ENCODE peak calls at places on chromosomes 7 and 10, in five cellular contexts. C is cardiac muscle cell, W is tibial artery, M is hepatocyte, N is A549. A is an unnamed sample. For H3K4me1 and H3K9me3, the result is how much of the 10 kb centered on the place peaks cover.

GRCh38 chr7:48097511-48098231 is 8.6 kb downstream of the UPP1 start:
- DNase-seq in N (no peak), C (no peak), M (no peak), W (no peak), A (no peak)

GRCh38 chr7:33591481-33591880 is 313.9 kb upstream of the BMPER start:
- DNase-seq in M (no peak), C (peak), N (no peak), W (no peak), A (no peak)

GRCh38 chr10:77844713-77845454 is 81.7 kb downstream of the DLG5 start:
- DNase-seq in M (peak), N (peak), W (no peak), C (peak), A (peak)

GRCh38 chr10:116099031-116099430 is 174.0 kb downstream of the GFRA1 start:
- DNase-seq in W (no peak), M (no peak), N (no peak), C (no peak), A (no peak)

GRCh38 chr7:99139031-99139430 is 4.9 kb downstream of the SMURF1 start:
- DNase-seq in C (peak), N (no peak), M (no peak), W (no peak), A (no peak)

GRCh38 chr10:77763453-77764430 is 126.1 kb upstream of the KCNMA1 start:
- DNase-seq in M (no peak), N (no peak), W (no peak), C (no peak), A (no peak)

GRCh38 chr10:110822708-110823291 is 48.9 kb upstream of the PDCD4 start:
- DNase-seq in C (no peak), N (no peak), W (no peak), M (peak), A (no peak)

GRCh38 chr7:35700327-35700726 is 5.4 kb upstream of the HERPUD2 start:
- DNase-seq in M (no peak), C (no peak), N (no peak), W (no peak), A (no peak)

GRCh38 chr7:4959881-4960280 is 894 bp upstream of the MMD2 start:
- DNase-seq in N (no peak), M (no peak), W (no peak), C (no peak), A (no peak)

GRCh38 chr7:37590824-37591223 is 92.7 kb upstream of the GPR141 start:
- DNase-seq in C (no peak), M (no peak), N (no peak), W (no peak), A (no peak)

GRCh38 chr10:94111367-94111766 is 117.6 kb downstream of the PLCE1 start:
- DNase-seq in C (no peak), W (no peak), N (no peak), M (no peak), A (no peak)

GRCh38 chr10:122263971-122264370 is 7.1 kb upstream of the BTBD16 start:
- DNase-seq in C (peak), M (peak), N (peak), W (no peak), A (no peak)

GRCh38 chr7:133235212-133235883 is 17.5 kb upstream of the EXOC4 start:
- DNase-seq in N (no peak), W (no peak), M (no peak), C (peak), A (no peak)

GRCh38 chr10:103238506-103239252 is 7.0 kb upstream of the RPEL1 start:
- DNase-seq in C (peak), N (peak), W (peak), M (peak), A (peak)

GRCh38 chr10:101485681-101486554 is 102.1 kb downstream of the POLL start:
- DNase-seq in N (no peak), M (peak), C (peak), W (peak), A (no peak)

GRCh38 chr10:74542077-74542476 is 284.3 kb upstream of the KAT6B start:
- DNase-seq in N (peak), C (peak), W (peak), M (peak), A (no peak)

GRCh38 chr10:67602268-67602950 is 93.6 kb downstream of the CTNNA3 start:
- DNase-seq in C (peak), W (no peak), M (no peak), N (peak), A (no peak)

GRCh38 chr10:14478639-14479038 is 147.9 kb upstream of the FRMD4A start:
- DNase-seq in M (peak), W (peak), C (peak), N (peak), A (peak)

GRCh38 chr7:5635461-5636445 is 145.7 kb downstream of the RNF216 start:
- DNase-seq in N (no peak), M (no peak), C (peak), W (no peak), A (no peak)

GRCh38 chr10:70903262-70903921 is 15.0 kb upstream of the PCBD1 start:
- DNase-seq in C (peak), W (peak), M (peak), N (peak), A (peak)

GRCh38 chr7:27146491-27147210 is 923 bp downstream of the HOXA6 start:
- DNase-seq in C (no peak), M (no peak), W (no peak), N (no peak), A (no peak)

GRCh38 chr10:73251683-73252444 is 580 bp downstream of the MRPS16 start:
- DNase-seq in C (peak), N (peak), M (peak), W (no peak), A (peak)

GRCh38 chr7:117212969-117213877 is 109.6 kb downstream of the WNT2 start:
- DNase-seq in W (peak), N (peak), M (peak), C (peak), A (peak)

GRCh38 chr10:12400266-12400931 is 51.1 kb downstream of the CAMK1D start:
- DNase-seq in M (no peak), C (no peak), W (no peak), N (peak), A (no peak)

GRCh38 chr10:36236931-36237330 is 594.8 kb upstream of the FZD8 start:
- DNase-seq in M (no peak), C (no peak), N (no peak), W (no peak), A (no peak)

DNA sequence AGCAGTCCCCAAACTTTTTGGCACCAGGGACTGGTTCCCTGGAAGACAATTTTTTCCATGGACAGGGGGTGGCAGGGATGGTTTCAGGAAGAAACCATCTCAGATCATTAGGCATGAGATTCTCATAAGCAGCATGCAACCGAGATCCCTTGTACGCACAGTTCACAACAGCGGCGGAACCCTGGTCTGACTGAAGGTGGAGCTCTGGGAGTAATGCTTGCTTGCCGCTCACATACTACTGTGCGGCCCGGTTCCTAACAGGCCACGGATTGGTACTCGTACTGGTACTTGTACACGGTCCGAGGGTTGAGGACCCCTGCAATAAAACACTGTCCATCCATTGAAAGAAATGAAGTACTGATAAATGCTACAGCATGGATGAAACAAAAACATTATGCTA is 32.8 kb downstream of the MKRN1 start:
- DNase-seq in M (no peak), W (no peak), C (no peak), N (no peak), A (no peak)
- H3K4me1 ChIP-seq in M (under half), W (under half), C (under half), N (under half), A (under half)

GRCh38 chr7:84058311-84059076 is 136.1 kb downstream of the SEMA3A start:
- DNase-seq in W (no peak), C (no peak), M (no peak), N (peak), A (no peak)

GRCh38 chr7:84057576-84057975 is 137.0 kb downstream of the SEMA3A start:
- DNase-seq in W (no peak), M (no peak), C (no peak), N (no peak), A (no peak)

GRCh38 chr7:84060760-84061261 is 133.8 kb downstream of the SEMA3A start:
- DNase-seq in W (no peak), N (peak), C (peak), M (no peak), A (no peak)

GRCh38 chr7:84060000-84060399 is 134.6 kb downstream of the SEMA3A start:
- DNase-seq in C (no peak), W (no peak), M (no peak), N (no peak), A (no peak)

GRCh38 chr7:84055904-84056615 is 138.5 kb downstream of the SEMA3A start:
- DNase-seq in C (no peak), W (no peak), N (no peak), M (no peak), A (no peak)
- H3K27ac ChIP-seq in C (no peak), W (no peak), N (peak), M (peak), A (no peak)

GRCh38 chr7:147639037-147639436 is 951.5 kb upstream of the C7orf33 start:
- DNase-seq in C (no peak), N (no peak), W (no peak), M (no peak), A (no peak)
- H3K9me3 ChIP-seq in C (under half), N (under half), W (under half), M (under half), A (under half)

DNA sequence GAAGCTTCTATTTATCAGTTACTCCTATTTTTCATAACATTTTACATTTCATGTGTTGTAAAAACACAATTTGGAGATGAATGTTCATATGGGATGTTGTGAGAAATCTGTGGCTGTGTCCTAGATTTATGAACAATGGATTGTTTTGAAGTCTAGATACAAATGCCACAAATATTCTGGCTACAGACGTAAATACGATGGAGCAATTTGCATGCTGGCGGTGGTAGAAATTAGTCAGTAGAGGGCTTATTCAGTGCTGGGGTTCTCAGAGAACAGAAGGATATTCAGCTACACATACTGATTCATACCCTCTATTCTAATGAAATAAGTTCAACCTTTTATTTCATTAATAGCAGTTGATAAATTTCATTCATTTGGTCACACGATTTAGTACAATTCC is 48.8 kb downstream of the PLPP4 start:
- DNase-seq in C (peak), W (no peak), M (no peak), N (no peak), A (no peak)
- H3K4me1 ChIP-seq in C (under half), W (under half), M (under half), N (under half), A (under half)

GRCh38 chr7:1646391-1646790 is 23.7 kb upstream of the ELFN1 start:
- DNase-seq in W (no peak), N (no peak), C (no peak), M (no peak), A (no peak)

GRCh38 chr7:1650363-1651030 is 19.6 kb upstream of the ELFN1 start:
- DNase-seq in W (no peak), M (peak), N (no peak), C (no peak), A (no peak)

GRCh38 chr7:1649751-1650326 is 20.2 kb upstream of the ELFN1 start:
- DNase-seq in W (no peak), N (no peak), M (no peak), C (no peak), A (no peak)

GRCh38 chr7:1646957-1647891 is 22.9 kb upstream of the ELFN1 start:
- DNase-seq in C (peak), M (no peak), N (no peak), W (peak), A (no peak)

GRCh38 chr7:1647961-1648631 is 22.0 kb upstream of the ELFN1 start:
- DNase-seq in W (no peak), N (no peak), C (peak), M (no peak), A (no peak)
- H3K27ac ChIP-seq in W (peak), N (no peak), C (peak), M (no peak), A (no peak)

DNA sequence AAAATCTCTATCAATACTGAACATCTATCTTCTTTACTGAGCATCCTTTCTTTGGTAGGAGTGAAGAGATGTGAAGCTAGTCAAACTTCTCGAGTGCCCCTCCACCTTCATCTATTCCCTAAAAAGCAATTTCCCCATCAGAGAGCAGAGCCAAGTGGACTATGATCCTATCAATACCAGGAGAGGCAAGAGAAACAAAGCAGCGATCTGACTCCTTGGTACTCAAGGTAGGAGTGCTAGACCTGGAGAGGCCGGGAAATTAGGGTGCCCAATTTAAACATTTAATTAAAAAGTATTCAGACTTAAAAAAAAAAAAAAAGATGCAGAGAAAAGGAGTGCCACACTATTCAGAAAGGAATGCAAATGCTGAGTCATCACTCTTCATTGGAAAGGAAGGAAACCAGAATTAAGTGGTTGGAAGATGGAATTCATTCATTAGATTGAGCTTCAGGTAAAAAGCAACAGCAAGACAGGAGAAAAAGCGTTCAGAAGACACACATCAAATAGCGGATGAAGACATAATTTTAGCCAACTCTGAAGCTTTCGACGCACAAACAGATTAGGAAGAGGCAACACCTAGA is 1.5 kb downstream of the TIAL1 start:
- DNase-seq in W (no peak), M (peak), N (peak), C (peak), A (peak)
- H3K9me3 ChIP-seq in W (under half), M (under half), N (under half), C (under half), A (under half)

DNA sequence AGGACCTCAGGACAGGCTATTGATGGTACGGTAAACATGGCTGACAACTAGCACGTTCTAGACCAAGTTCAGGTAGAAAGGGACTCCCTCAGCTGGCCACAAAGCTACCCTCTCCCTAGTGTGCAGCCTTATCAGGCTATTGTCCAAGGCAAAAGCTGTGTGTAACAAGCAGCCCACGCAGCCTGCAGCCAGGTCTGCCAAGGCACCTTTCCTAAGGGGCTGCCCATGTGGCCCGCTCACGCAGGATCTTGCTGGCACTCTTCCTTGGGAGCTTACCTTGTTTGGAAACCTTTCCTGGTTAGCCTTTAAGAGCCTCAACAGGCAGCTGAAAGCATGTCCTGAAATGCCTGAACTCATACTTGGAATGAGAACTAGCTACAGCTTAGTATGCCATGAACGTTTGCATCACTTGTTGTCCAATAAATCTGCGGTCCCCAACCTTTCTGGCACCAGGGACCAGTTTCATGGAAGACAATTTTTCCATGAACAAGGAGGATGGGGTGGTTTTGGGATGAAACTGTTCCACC is 51.7 kb downstream of the SYPL1 start:
- DNase-seq in C (no peak), M (no peak), N (no peak), W (no peak), A (no peak)
- H3K4me1 ChIP-seq in C (under half), M (under half), N (under half), W (under half), A (under half)

DNA sequence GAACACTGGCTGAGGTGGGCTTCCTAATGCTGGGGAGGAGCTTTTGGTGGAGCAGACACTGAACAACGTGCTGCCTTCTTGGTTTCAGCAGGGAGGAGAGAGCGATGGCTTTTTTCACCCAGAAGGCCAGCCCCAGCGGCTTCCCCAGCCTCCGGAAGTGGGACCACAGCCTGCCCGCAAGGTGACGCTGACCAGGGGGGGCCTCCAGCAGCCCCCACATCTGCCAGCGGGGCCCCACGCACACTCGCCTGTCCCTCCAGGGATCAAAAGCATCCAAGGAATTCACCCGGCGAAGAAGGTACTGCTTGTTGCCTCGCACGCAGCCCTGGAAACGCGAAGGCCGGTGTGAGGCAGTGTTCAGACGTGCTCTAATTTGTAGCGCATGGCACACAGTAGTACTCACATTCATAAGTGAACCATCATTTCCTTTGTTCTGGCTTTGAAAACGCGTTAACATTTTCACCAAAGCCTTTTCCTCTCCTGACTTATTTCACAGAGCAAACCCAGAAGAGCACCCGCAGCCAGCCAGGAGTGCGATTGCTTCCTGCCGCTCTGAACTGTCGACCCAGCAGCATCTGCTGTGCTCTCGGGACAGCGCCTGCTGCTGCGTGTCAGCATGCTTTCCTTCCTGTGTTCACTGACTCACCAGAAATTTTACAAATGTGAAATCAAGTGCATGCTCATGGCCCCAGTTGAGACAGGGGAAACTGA is 48.4 kb downstream of the SHH start:
- DNase-seq in C (peak), W (no peak), N (no peak), M (peak), A (no peak)
- H3K27ac ChIP-seq in C (no peak), W (no peak), N (no peak), M (peak), A (no peak)

GRCh38 chr10:130301026-130301892 is 165.1 kb downstream of the GLRX3 start:
- DNase-seq in W (peak), M (no peak), C (peak), N (no peak), A (peak)

DNA sequence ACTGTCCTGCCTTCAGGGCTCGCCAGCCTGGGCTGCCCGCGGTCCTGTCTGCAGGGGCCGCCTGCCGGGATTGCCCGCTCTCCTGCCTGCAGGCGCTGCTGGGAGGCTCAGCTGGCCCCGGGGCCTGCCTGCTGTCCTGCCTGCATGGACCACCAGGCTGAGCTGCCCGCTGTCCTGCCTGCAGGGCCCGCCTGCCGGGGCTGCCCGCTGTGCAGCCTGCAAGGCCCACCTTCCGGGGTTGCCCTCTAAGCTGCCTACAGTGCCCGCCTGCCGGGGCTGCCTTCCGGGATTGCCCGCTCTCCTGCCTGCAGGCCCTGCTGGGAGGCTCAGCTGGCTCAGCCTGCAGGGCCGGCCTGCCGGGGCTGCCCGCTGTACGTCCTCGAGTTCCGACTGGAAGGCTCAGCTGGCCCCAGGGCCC is 164.4 kb downstream of the GLRX3 start:
- DNase-seq in M (no peak), W (no peak), N (no peak), C (peak), A (peak)
- H3K9me3 ChIP-seq in M (under half), W (half or more), N (under half), C (under half), A (under half)

GRCh38 chr10:95511314-95511713 is 49.9 kb downstream of the SORBS1 start:
- DNase-seq in N (no peak), M (no peak), W (no peak), C (no peak), A (no peak)
- H3K4me1 ChIP-seq in N (under half), M (under half), W (half or more), C (under half), A (under half)